ENCODE peak calls at places on chromosomes 4 and X, in seven cellular contexts. One of them, this sample, is unnamed.

GRCh38 chrX:47587091-47587891 is 5.1 kb downstream of the TIMP1 start:
- DNase-seq in upper lobe of right lung: no peak
- DNase-seq in left lung: no peak
- DNase-seq in fibroblast of pulmonary artery: peak
- DNase-seq in left ventricle myocardium inferior: no peak
- DNase-seq in WERI-Rb-1: no peak
- DNase-seq in fibroblast of the aortic adventitia: no peak
- DNase-seq in this sample: no peak

GRCh38 chr4:22416403-22416802 is 99.5 kb downstream of the ADGRA3 start:
- DNase-seq in upper lobe of right lung: no peak
- DNase-seq in left lung: no peak
- DNase-seq in fibroblast of pulmonary artery: peak
- DNase-seq in left ventricle myocardium inferior: no peak
- DNase-seq in WERI-Rb-1: peak
- DNase-seq in fibroblast of the aortic adventitia: peak
- DNase-seq in this sample: no peak

GRCh38 chr4:73901031-73901430 is 31.8 kb downstream of the CXCL1 start:
- DNase-seq in upper lobe of right lung: no peak
- DNase-seq in left lung: peak
- DNase-seq in fibroblast of pulmonary artery: no peak
- DNase-seq in left ventricle myocardium inferior: no peak
- DNase-seq in WERI-Rb-1: no peak
- DNase-seq in fibroblast of the aortic adventitia: peak
- DNase-seq in this sample: no peak

GRCh38 chrX:31224321-31225012 is 152.6 kb upstream of the FTHL17 start:
- DNase-seq in upper lobe of right lung: no peak
- DNase-seq in left lung: no peak
- DNase-seq in fibroblast of pulmonary artery: no peak
- DNase-seq in left ventricle myocardium inferior: no peak
- DNase-seq in WERI-Rb-1: no peak
- DNase-seq in fibroblast of the aortic adventitia: no peak
- DNase-seq in this sample: no peak

GRCh38 chr4:107278791-107279481 is 242.8 kb upstream of the DKK2 start:
- DNase-seq in upper lobe of right lung: no peak
- DNase-seq in left lung: no peak
- DNase-seq in fibroblast of pulmonary artery: no peak
- DNase-seq in left ventricle myocardium inferior: no peak
- DNase-seq in WERI-Rb-1: no peak
- DNase-seq in fibroblast of the aortic adventitia: peak
- DNase-seq in this sample: no peak

GRCh38 chr4:65259251-65259650 is 411.0 kb downstream of the EPHA5 start:
- DNase-seq in upper lobe of right lung: no peak
- DNase-seq in left lung: no peak
- DNase-seq in fibroblast of pulmonary artery: no peak
- DNase-seq in left ventricle myocardium inferior: no peak
- DNase-seq in WERI-Rb-1: no peak
- DNase-seq in fibroblast of the aortic adventitia: no peak
- DNase-seq in this sample: no peak

GRCh38 chr4:128347930-128348660 is 60.5 kb upstream of the PGRMC2 start:
- DNase-seq in upper lobe of right lung: no peak
- DNase-seq in left lung: no peak
- DNase-seq in fibroblast of pulmonary artery: peak
- DNase-seq in left ventricle myocardium inferior: no peak
- DNase-seq in WERI-Rb-1: no peak
- DNase-seq in fibroblast of the aortic adventitia: peak
- DNase-seq in this sample: no peak

GRCh38 chrX:93660575-93660974 is 12.8 kb downstream of the NAP1L3 start:
- DNase-seq in upper lobe of right lung: no peak
- DNase-seq in left lung: no peak
- DNase-seq in fibroblast of pulmonary artery: no peak
- DNase-seq in left ventricle myocardium inferior: no peak
- DNase-seq in WERI-Rb-1: no peak
- DNase-seq in fibroblast of the aortic adventitia: no peak
- DNase-seq in this sample: no peak

GRCh38 chr4:128228021-128228571 is 59.5 kb downstream of the PGRMC2 start:
- DNase-seq in upper lobe of right lung: no peak
- DNase-seq in left lung: no peak
- DNase-seq in fibroblast of pulmonary artery: no peak
- DNase-seq in left ventricle myocardium inferior: no peak
- DNase-seq in WERI-Rb-1: peak
- DNase-seq in fibroblast of the aortic adventitia: no peak
- DNase-seq in this sample: no peak

GRCh38 chr4:177442623-177443155 is 452 bp upstream of the AGA start:
- DNase-seq in upper lobe of right lung: no peak
- DNase-seq in left lung: no peak
- DNase-seq in fibroblast of pulmonary artery: peak
- DNase-seq in left ventricle myocardium inferior: no peak
- DNase-seq in WERI-Rb-1: no peak
- DNase-seq in fibroblast of the aortic adventitia: no peak
- DNase-seq in this sample: no peak

GRCh38 chr4:41400296-41400695 is 137.7 kb upstream of the LIMCH1 start:
- DNase-seq in upper lobe of right lung: no peak
- DNase-seq in left lung: no peak
- DNase-seq in fibroblast of pulmonary artery: peak
- DNase-seq in left ventricle myocardium inferior: no peak
- DNase-seq in WERI-Rb-1: no peak
- DNase-seq in fibroblast of the aortic adventitia: peak
- DNase-seq in this sample: no peak

GRCh38 chr4:114192854-114193253 is 213.4 kb upstream of the ARSJ start:
- DNase-seq in upper lobe of right lung: no peak
- DNase-seq in left lung: no peak
- DNase-seq in fibroblast of pulmonary artery: no peak
- DNase-seq in left ventricle myocardium inferior: no peak
- DNase-seq in WERI-Rb-1: no peak
- DNase-seq in fibroblast of the aortic adventitia: no peak
- DNase-seq in this sample: no peak

GRCh38 chrX:151801980-151802379 is 67.4 kb downstream of the CNGA2 start:
- DNase-seq in upper lobe of right lung: no peak
- DNase-seq in left lung: no peak
- DNase-seq in fibroblast of pulmonary artery: peak
- DNase-seq in left ventricle myocardium inferior: no peak
- DNase-seq in WERI-Rb-1: peak
- DNase-seq in fibroblast of the aortic adventitia: peak
- DNase-seq in this sample: no peak

GRCh38 chr4:177441061-177441802 is 1.0 kb downstream of the AGA start:
- DNase-seq in upper lobe of right lung: no peak
- DNase-seq in left lung: no peak
- DNase-seq in fibroblast of pulmonary artery: peak
- DNase-seq in left ventricle myocardium inferior: no peak
- DNase-seq in WERI-Rb-1: no peak
- DNase-seq in fibroblast of the aortic adventitia: peak
- DNase-seq in this sample: peak

GRCh38 chrX:110210417-110211139 is 107.3 kb downstream of the AMMECR1 start:
- DNase-seq in upper lobe of right lung: no peak
- DNase-seq in left lung: no peak
- DNase-seq in fibroblast of pulmonary artery: peak
- DNase-seq in left ventricle myocardium inferior: no peak
- DNase-seq in WERI-Rb-1: no peak
- DNase-seq in fibroblast of the aortic adventitia: peak
- DNase-seq in this sample: no peak

GRCh38 chrX:121010218-121010617 is 24.7 kb upstream of the CT47A1 start:
- DNase-seq in upper lobe of right lung: no peak
- DNase-seq in left lung: no peak
- DNase-seq in fibroblast of pulmonary artery: peak
- DNase-seq in left ventricle myocardium inferior: no peak
- DNase-seq in WERI-Rb-1: no peak
- DNase-seq in fibroblast of the aortic adventitia: no peak
- DNase-seq in this sample: no peak

GRCh38 chrX:104098151-104098808 is 14.0 kb upstream of the ZCCHC18 start:
- DNase-seq in upper lobe of right lung: no peak
- DNase-seq in left lung: no peak
- DNase-seq in fibroblast of pulmonary artery: peak
- DNase-seq in left ventricle myocardium inferior: no peak
- DNase-seq in WERI-Rb-1: peak
- DNase-seq in fibroblast of the aortic adventitia: peak
- DNase-seq in this sample: peak

GRCh38 chr4:94871644-94872305 is 114.0 kb downstream of the BMPR1B start:
- DNase-seq in upper lobe of right lung: no peak
- DNase-seq in left lung: no peak
- DNase-seq in fibroblast of pulmonary artery: no peak
- DNase-seq in left ventricle myocardium inferior: no peak
- DNase-seq in WERI-Rb-1: no peak
- DNase-seq in fibroblast of the aortic adventitia: no peak
- DNase-seq in this sample: no peak

GRCh38 chrX:29661290-29661689 is 554.1 kb upstream of the MAGEB2 start:
- DNase-seq in upper lobe of right lung: no peak
- DNase-seq in left lung: no peak
- DNase-seq in fibroblast of pulmonary artery: peak
- DNase-seq in left ventricle myocardium inferior: no peak
- DNase-seq in WERI-Rb-1: no peak
- DNase-seq in fibroblast of the aortic adventitia: peak
- DNase-seq in this sample: no peak

GRCh38 chrX:40205471-40205870 is 107.7 kb upstream of the BCOR start:
- DNase-seq in upper lobe of right lung: no peak
- DNase-seq in left lung: no peak
- DNase-seq in fibroblast of pulmonary artery: no peak
- DNase-seq in left ventricle myocardium inferior: no peak
- DNase-seq in WERI-Rb-1: no peak
- DNase-seq in fibroblast of the aortic adventitia: no peak
- DNase-seq in this sample: no peak

GRCh38 chr4:103415801-103416200 is 217.7 kb upstream of the CENPE start:
- DNase-seq in upper lobe of right lung: no peak
- DNase-seq in left lung: no peak
- DNase-seq in fibroblast of pulmonary artery: no peak
- DNase-seq in left ventricle myocardium inferior: no peak
- DNase-seq in WERI-Rb-1: no peak
- DNase-seq in fibroblast of the aortic adventitia: no peak
- DNase-seq in this sample: no peak

GRCh38 chrX:129781134-129782014 is 1.6 kb downstream of the SASH3 start:
- DNase-seq in upper lobe of right lung: peak
- DNase-seq in left lung: peak
- DNase-seq in fibroblast of pulmonary artery: no peak
- DNase-seq in left ventricle myocardium inferior: no peak
- DNase-seq in WERI-Rb-1: no peak
- DNase-seq in fibroblast of the aortic adventitia: no peak
- DNase-seq in this sample: peak

GRCh38 chr4:155442267-155443105 is 65.7 kb upstream of the MAP9 start:
- DNase-seq in upper lobe of right lung: peak
- DNase-seq in left lung: peak
- DNase-seq in fibroblast of pulmonary artery: peak
- DNase-seq in left ventricle myocardium inferior: peak
- DNase-seq in WERI-Rb-1: peak
- DNase-seq in fibroblast of the aortic adventitia: peak
- DNase-seq in this sample: peak

GRCh38 chr4:13535708-13536361 is 8.5 kb downstream of the NKX3-2 start:
- DNase-seq in upper lobe of right lung: peak
- DNase-seq in left lung: no peak
- DNase-seq in fibroblast of pulmonary artery: no peak
- DNase-seq in left ventricle myocardium inferior: no peak
- DNase-seq in WERI-Rb-1: peak
- DNase-seq in fibroblast of the aortic adventitia: no peak
- DNase-seq in this sample: peak
- H3K4me3 ChIP-seq in upper lobe of right lung: no peak
- H3K4me3 ChIP-seq in left lung: no peak
- H3K4me3 ChIP-seq in fibroblast of pulmonary artery: no peak
- H3K4me3 ChIP-seq in left ventricle myocardium inferior: no peak
- H3K4me3 ChIP-seq in WERI-Rb-1: peak
- H3K4me3 ChIP-seq in fibroblast of the aortic adventitia: no peak
- H3K4me3 ChIP-seq in this sample: no peak

GRCh38 chr4:2799444-2799911 is 6.6 kb downstream of the SH3BP2 start:
- DNase-seq in upper lobe of right lung: peak
- DNase-seq in left lung: peak
- DNase-seq in fibroblast of pulmonary artery: no peak
- DNase-seq in left ventricle myocardium inferior: peak
- DNase-seq in WERI-Rb-1: no peak
- DNase-seq in fibroblast of the aortic adventitia: no peak
- DNase-seq in this sample: no peak

GRCh38 chr4:2797188-2797544 is 4.3 kb downstream of the SH3BP2 start:
- DNase-seq in upper lobe of right lung: peak
- DNase-seq in left lung: no peak
- DNase-seq in fibroblast of pulmonary artery: no peak
- DNase-seq in left ventricle myocardium inferior: no peak
- DNase-seq in WERI-Rb-1: peak
- DNase-seq in fibroblast of the aortic adventitia: no peak
- DNase-seq in this sample: no peak

GRCh38 chr4:2796261-2797187 is 3.6 kb downstream of the SH3BP2 start:
- DNase-seq in upper lobe of right lung: peak
- DNase-seq in left lung: peak
- DNase-seq in fibroblast of pulmonary artery: no peak
- DNase-seq in left ventricle myocardium inferior: no peak
- DNase-seq in WERI-Rb-1: peak
- DNase-seq in fibroblast of the aortic adventitia: peak
- DNase-seq in this sample: no peak

GRCh38 chr4:2798399-2799301 is 5.8 kb downstream of the SH3BP2 start:
- DNase-seq in upper lobe of right lung: peak
- DNase-seq in left lung: peak
- DNase-seq in fibroblast of pulmonary artery: peak
- DNase-seq in left ventricle myocardium inferior: peak
- DNase-seq in WERI-Rb-1: peak
- DNase-seq in fibroblast of the aortic adventitia: no peak
- DNase-seq in this sample: no peak

DNA sequence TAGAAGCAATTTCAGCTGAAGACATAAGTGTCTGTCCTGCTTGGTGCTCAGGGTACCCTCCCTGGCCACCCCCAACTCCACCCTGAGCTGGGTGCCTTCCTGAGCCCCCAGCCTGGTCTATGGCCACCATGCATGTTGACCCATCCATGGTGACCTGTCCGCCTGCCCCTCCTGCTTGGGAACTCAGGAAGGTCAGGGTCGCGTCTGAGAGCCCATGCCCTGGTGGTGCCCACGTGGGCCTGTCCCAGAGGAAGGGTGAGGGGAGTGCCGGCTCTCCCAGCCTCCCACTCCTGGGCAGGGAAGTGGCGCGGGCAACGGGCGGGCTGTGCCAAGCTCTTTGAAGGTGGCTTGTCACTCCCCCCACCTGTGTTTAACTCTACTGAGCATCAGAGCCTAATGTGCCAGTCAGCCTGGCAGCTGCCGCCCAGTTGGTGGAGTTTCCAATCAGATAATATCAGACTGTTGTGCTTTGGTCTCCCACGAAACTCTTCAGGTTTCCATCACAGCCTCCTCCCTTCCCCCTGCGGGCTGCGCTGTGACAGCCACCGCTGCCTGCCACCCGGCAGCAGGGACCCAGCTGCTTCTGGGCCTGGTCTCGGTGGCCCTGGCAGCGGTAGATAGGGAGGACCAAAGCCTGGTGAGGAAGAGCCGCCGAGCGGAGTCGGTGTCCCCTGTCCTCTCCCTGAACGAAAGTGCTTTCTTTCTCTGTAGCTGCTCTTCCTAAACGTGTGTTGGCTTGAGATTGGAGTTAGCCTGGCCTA is 4.8 kb downstream of the SH3BP2 start:
- DNase-seq in upper lobe of right lung: peak
- DNase-seq in left lung: no peak
- DNase-seq in fibroblast of pulmonary artery: no peak
- DNase-seq in left ventricle myocardium inferior: no peak
- DNase-seq in WERI-Rb-1: peak
- DNase-seq in fibroblast of the aortic adventitia: no peak
- DNase-seq in this sample: no peak
- H3K4me3 ChIP-seq in upper lobe of right lung: peak
- H3K4me3 ChIP-seq in left lung: no peak
- H3K4me3 ChIP-seq in fibroblast of pulmonary artery: no peak
- H3K4me3 ChIP-seq in left ventricle myocardium inferior: peak
- H3K4me3 ChIP-seq in WERI-Rb-1: no peak
- H3K4me3 ChIP-seq in fibroblast of the aortic adventitia: no peak
- H3K4me3 ChIP-seq in this sample: no peak

GRCh38 chr4:20255251-20255586 is 3.5 kb downstream of the SLIT2 start:
- DNase-seq in upper lobe of right lung: no peak
- DNase-seq in left lung: no peak
- DNase-seq in fibroblast of pulmonary artery: no peak
- DNase-seq in left ventricle myocardium inferior: no peak
- DNase-seq in WERI-Rb-1: no peak
- DNase-seq in fibroblast of the aortic adventitia: peak
- DNase-seq in this sample: no peak
- H3K4me3 ChIP-seq in upper lobe of right lung: peak
- H3K4me3 ChIP-seq in left lung: peak
- H3K4me3 ChIP-seq in fibroblast of pulmonary artery: peak
- H3K4me3 ChIP-seq in left ventricle myocardium inferior: peak
- H3K4me3 ChIP-seq in WERI-Rb-1: peak
- H3K4me3 ChIP-seq in fibroblast of the aortic adventitia: peak
- H3K4me3 ChIP-seq in this sample: peak

GRCh38 chrX:11364835-11365234 is 71.6 kb downstream of the AMELX start:
- DNase-seq in upper lobe of right lung: no peak
- DNase-seq in left lung: no peak
- DNase-seq in fibroblast of pulmonary artery: no peak
- DNase-seq in left ventricle myocardium inferior: no peak
- DNase-seq in WERI-Rb-1: no peak
- DNase-seq in fibroblast of the aortic adventitia: no peak
- DNase-seq in this sample: no peak
- H3K4me3 ChIP-seq in upper lobe of right lung: no peak
- H3K4me3 ChIP-seq in left lung: no peak
- H3K4me3 ChIP-seq in fibroblast of pulmonary artery: no peak
- H3K4me3 ChIP-seq in left ventricle myocardium inferior: no peak
- H3K4me3 ChIP-seq in WERI-Rb-1: no peak
- H3K4me3 ChIP-seq in fibroblast of the aortic adventitia: no peak
- H3K4me3 ChIP-seq in this sample: no peak

This sample was measured in endodermal cell.